ENCODE peak calls at places on chromosomes 7 and 10, in nine cellular contexts. K is A549, C is left ventricle myocardium inferior, X is AG04450, J is left lung, G is foreskin fibroblast, I is psoas muscle, A is adrenal gland, F is GM12865. H is an unnamed sample.

GRCh38 chr10:79308016-79308415 is 39.3 kb upstream of the PPIF start:
- DNase-seq in K (no peak), C (peak), X (no peak), J (peak), G (no peak), I (peak), A (no peak), F (no peak), H (no peak)

GRCh38 chr10:56370217-56371113 is 9.4 kb upstream of the ZWINT start:
- DNase-seq in K (no peak), C (no peak), X (no peak), J (no peak), G (no peak), I (no peak), A (no peak), F (no peak), H (peak)

GRCh38 chr7:25739096-25739495 is 412.9 kb upstream of the NFE2L3 start:
- DNase-seq in K (no peak), C (no peak), X (no peak), J (no peak), G (no peak), I (no peak), A (no peak), F (no peak), H (no peak)

GRCh38 chr10:127813290-127813689 is 76.3 kb downstream of the FOXI2 start:
- DNase-seq in K (no peak), C (no peak), X (no peak), J (no peak), G (no peak), I (no peak), A (no peak), F (no peak), H (peak)

GRCh38 chr10:28072573-28072972 is 73.7 kb upstream of the ODAD2 start:
- DNase-seq in K (no peak), C (no peak), X (no peak), J (no peak), G (peak), I (no peak), A (no peak), F (no peak), H (no peak)

GRCh38 chr10:46305986-46306385 is 19.2 kb downstream of the ANTXRL start:
- DNase-seq in K (no peak), C (no peak), X (no peak), J (no peak), G (no peak), I (no peak), A (no peak), F (no peak), H (no peak)

GRCh38 chr7:149773446-149774236 is at the start of gene ZNF467:
- DNase-seq in K (no peak), C (peak), X (no peak), J (peak), G (peak), I (peak), A (peak), F (no peak), H (peak)

GRCh38 chr7:98802088-98802780 is 67.6 kb downstream of the TMEM130 start:
- DNase-seq in K (peak), C (peak), X (no peak), J (peak), G (peak), I (peak), A (peak), F (peak), H (peak)

GRCh38 chr7:24945899-24946298 is 34.1 kb downstream of the OSBPL3 start:
- DNase-seq in K (no peak), C (no peak), X (no peak), J (no peak), G (no peak), I (no peak), A (no peak), F (no peak), H (no peak)

GRCh38 chr10:124944982-124945381 is 3.1 kb downstream of the ZRANB1 start:
- DNase-seq in K (no peak), C (no peak), X (no peak), J (no peak), G (peak), I (no peak), A (no peak), F (no peak), H (peak)

GRCh38 chr10:36612436-36612835 is 513.0 kb upstream of the ANKRD30A start:
- DNase-seq in K (no peak), C (no peak), X (no peak), J (no peak), G (no peak), I (no peak), A (no peak), F (no peak), H (no peak)

DNA sequence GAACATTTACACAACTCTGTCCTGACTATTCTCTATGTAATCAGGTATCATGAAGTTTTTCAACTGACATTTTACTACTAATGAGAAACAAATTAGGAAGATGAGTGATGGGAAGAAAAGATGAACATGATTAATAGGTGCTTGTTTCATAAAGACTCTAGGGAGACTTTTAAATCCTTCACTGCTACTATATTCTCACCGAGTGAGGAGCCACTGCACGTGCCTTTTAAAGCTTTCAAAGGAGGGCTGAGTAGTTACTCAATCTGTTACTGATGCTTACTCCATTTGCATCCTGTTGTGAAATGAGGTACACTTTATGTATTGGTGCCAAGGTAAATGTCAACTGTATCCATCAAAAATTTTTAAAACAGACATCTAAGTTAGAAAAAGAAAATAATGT is 1.3 kb upstream of the COMMD3 start:
- DNase-seq in K (no peak), C (no peak), X (no peak), J (no peak), G (no peak), I (no peak), A (no peak), F (no peak), H (no peak)
- H3K4me3 ChIP-seq in K (no peak), C (peak), X (no peak), J (no peak), G (no peak), I (peak), A (no peak), F (peak), H (no peak)

GRCh38 chr7:101243786-101244384 is 996 bp downstream of the FIS1 start:
- DNase-seq in K (peak), C (no peak), X (no peak), J (peak), G (peak), I (no peak), A (peak), F (no peak), H (peak)
- TF ChIP-seq CTCF in K (no peak), C (peak), X (no peak), J (no peak), G (peak), I (peak), A (peak), F (no peak), H (no peak)

GRCh38 chr7:44575054-44575453 is 1.3 kb upstream of the DDX56 start:
- DNase-seq in K (no peak), C (no peak), X (no peak), J (no peak), G (no peak), I (no peak), A (no peak), F (no peak), H (no peak)
- H3K4me3 ChIP-seq in K (no peak), C (peak), X (peak), J (no peak), G (no peak), I (peak), A (no peak), F (no peak), H (no peak)

DNA sequence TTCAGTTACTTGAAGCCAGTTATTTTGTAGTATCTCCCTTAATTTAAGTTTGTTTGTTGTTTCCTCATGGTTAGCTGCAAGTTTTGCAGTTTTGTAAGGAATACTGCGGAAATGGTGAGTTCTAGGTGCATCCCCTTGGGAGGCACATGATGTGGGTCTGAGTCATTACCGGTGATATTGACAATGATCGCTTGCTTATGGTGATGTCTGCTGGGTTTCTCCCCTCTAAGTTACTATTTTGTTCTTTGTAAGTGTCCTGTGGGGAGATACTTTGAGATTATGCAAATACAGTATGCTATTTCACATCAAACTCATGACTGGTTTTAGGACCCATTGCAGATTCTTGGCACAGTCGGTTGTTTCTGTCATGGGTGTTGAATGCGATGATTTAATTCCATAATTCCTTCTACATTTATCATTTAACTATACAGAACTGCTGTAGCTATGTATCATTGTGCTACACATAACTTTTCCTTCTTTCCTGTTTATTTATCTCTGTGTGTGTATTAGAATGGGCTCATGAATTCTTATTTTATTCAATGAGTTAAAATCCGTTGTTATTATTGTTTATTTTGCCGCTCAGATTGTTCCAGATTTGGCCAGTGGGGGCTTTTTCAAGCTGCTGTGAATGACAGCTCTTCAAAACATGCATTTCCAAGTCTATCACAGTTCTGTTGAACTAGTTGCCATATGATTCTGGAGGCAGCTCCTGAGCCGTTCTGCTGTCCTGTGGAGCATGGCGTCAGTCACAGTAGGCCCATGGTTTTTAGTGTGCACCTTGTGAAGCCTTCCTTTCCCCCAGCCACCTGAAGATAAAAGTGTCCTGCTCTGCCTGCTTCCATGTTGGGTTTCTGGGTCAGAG is 18.4 kb downstream of the TSPAN14 start:
- DNase-seq in K (no peak), C (no peak), X (peak), J (no peak), G (peak), I (no peak), A (no peak), F (peak), H (peak)
- TF ChIP-seq CTCF in K (no peak), C (no peak), X (no peak), J (no peak), G (no peak), I (no peak), A (no peak), F (no peak), H (no peak)

H was measured in cardiac fibroblast.